ENCODE peak calls at places on chromosomes 5 and 9, in ten cellular contexts. N is lower lobe of right lung, M is WERI-Rb-1, A is A549, Z is heart right ventricle, S is uterus, F is upper lobe of right lung, E is neural progenitor cell, L is AG09309, J is adrenal gland. I is an unnamed sample.

GRCh38 chr9:104027295-104027694 is 66.8 kb upstream of the SMC2 start:
- DNase-seq in E (no peak), Z (no peak), N (no peak), F (no peak), M (no peak), S (no peak), A (no peak), L (no peak), J (no peak), I (no peak)

GRCh38 chr5:118354806-118355205 is 633.5 kb downstream of the DTWD2 start:
- DNase-seq in E (no peak), L (no peak), M (no peak), J (no peak), F (no peak), N (no peak), Z (no peak), S (no peak), A (no peak), I (no peak)

GRCh38 chr5:53645581-53645980 is 85.1 kb downstream of the NDUFS4 start:
- DNase-seq in F (no peak), N (no peak), A (no peak), J (no peak), S (no peak), L (no peak), Z (no peak), E (no peak), M (no peak), I (no peak)

GRCh38 chr5:145499483-145499882 is 335.7 kb downstream of the PRELID2 start:
- DNase-seq in A (no peak), N (no peak), Z (no peak), S (no peak), E (no peak), L (no peak), J (no peak), M (peak), F (no peak), I (no peak)

GRCh38 chr9:98775831-98776441 is 20.4 kb downstream of the ANKS6 start:
- DNase-seq in J (no peak), M (peak), E (peak), N (no peak), F (no peak), Z (peak), S (no peak), A (peak), L (peak), I (no peak)

GRCh38 chr5:119274024-119274766 is 81.6 kb upstream of the TNFAIP8 start:
- DNase-seq in M (no peak), F (no peak), N (no peak), Z (no peak), L (no peak), S (no peak), J (no peak), A (peak), E (no peak), I (no peak)

GRCh38 chr9:68416891-68417570 is 60.6 kb downstream of the PGM5 start:
- DNase-seq in J (no peak), F (no peak), E (peak), N (no peak), L (no peak), Z (no peak), S (no peak), A (peak), M (peak), I (no peak)

GRCh38 chr9:121634800-121635261 is 16.6 kb upstream of the DAB2IP start:
- DNase-seq in J (peak), F (no peak), L (no peak), E (peak), Z (no peak), S (peak), M (peak), A (peak), N (no peak), I (no peak)

GRCh38 chr5:113140837-113141661 is 164.5 kb downstream of the DCP2 start:
- DNase-seq in Z (no peak), J (no peak), N (no peak), M (peak), S (no peak), E (no peak), L (peak), F (no peak), A (no peak), I (peak)

GRCh38 chr5:180486636-180487149 is 7.5 kb upstream of the CNOT6 start:
- DNase-seq in E (no peak), S (no peak), L (no peak), A (no peak), N (no peak), J (no peak), F (peak), Z (no peak), M (no peak), I (no peak)

GRCh38 chr5:39138892-39139291 is 64.7 kb upstream of the RICTOR start:
- DNase-seq in N (no peak), F (no peak), M (no peak), J (no peak), Z (no peak), L (peak), S (no peak), E (no peak), A (peak), I (no peak)

GRCh38 chr9:124448019-124448418 is 2.2 kb upstream of the ADGRD2 start:
- DNase-seq in A (no peak), S (no peak), E (no peak), Z (peak), J (peak), F (peak), M (no peak), N (no peak), L (no peak), I (no peak)

GRCh38 chr9:124452326-124452725 is 2.1 kb downstream of the ADGRD2 start:
- DNase-seq in E (no peak), M (no peak), F (peak), Z (no peak), S (no peak), N (no peak), L (no peak), J (no peak), A (no peak), I (no peak)

GRCh38 chr9:124450931-124451661 is 845 bp downstream of the ADGRD2 start:
- DNase-seq in S (no peak), L (no peak), F (peak), A (no peak), E (no peak), J (no peak), M (no peak), Z (no peak), N (no peak), I (no peak)

GRCh38 chr9:124449381-124450151 is 685 bp upstream of the ADGRD2 start:
- DNase-seq in L (no peak), Z (no peak), S (no peak), E (no peak), F (peak), A (peak), M (no peak), J (peak), N (no peak), I (no peak)

GRCh38 chr9:124450241-124450924 is at the start of gene ADGRD2:
- DNase-seq in S (no peak), L (no peak), N (no peak), M (no peak), F (peak), J (peak), A (no peak), E (peak), Z (no peak), I (no peak)
- H3K4me3 ChIP-seq in S (no peak), L (peak), N (no peak), M (no peak), F (no peak), J (no peak), A (no peak), E (peak), Z (no peak), I (peak)

GRCh38 chr5:45037927-45038326 is 229.2 kb downstream of the MRPS30 start:
- DNase-seq in Z (no peak), E (no peak), L (no peak), M (no peak), N (no peak), F (no peak), A (no peak), S (no peak), J (no peak), I (no peak)

GRCh38 chr5:45035991-45036390 is 227.2 kb downstream of the MRPS30 start:
- DNase-seq in J (no peak), A (no peak), E (no peak), L (no peak), S (no peak), M (no peak), F (no peak), Z (no peak), N (no peak), I (no peak)

GRCh38 chr5:45042283-45042682 is 233.5 kb downstream of the MRPS30 start:
- DNase-seq in A (no peak), F (no peak), N (no peak), E (no peak), L (no peak), M (no peak), S (no peak), J (no peak), Z (no peak), I (no peak)

DNA sequence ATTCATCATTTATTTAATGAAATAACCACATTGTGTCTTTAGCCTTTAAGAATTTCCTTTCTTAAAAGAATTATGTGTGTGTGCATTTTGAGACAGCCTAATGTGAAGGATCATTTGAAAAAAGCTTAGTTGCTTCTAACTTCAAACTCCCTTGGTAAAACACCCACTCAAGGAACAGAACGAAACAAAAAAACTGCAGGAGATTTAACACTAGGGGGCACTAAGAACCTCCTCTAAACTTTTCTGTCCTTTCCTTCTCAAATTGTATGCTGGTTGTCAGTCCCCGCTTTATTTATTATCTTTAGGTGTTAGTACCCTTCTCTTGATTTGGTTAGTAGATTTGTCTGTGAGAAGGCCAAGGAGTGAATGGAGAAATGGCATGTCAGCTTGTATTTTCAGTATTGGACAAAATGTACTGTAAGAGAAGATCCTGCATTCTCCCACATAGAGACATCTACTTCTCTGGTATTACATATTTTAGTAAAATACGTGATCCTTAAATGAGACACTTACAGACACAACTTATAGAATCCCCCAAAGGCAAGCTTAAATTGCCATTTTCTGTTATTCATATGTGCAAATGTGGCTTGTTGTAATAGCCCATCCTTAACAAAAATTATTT is 229.7 kb downstream of the MRPS30 start:
- DNase-seq in J (no peak), N (no peak), L (no peak), A (peak), F (no peak), M (no peak), Z (no peak), S (no peak), E (peak), I (no peak)
- TF ChIP-seq CTCF in J (peak), N (peak), L (peak), A (peak), F (peak), M (peak), Z (peak), S (no peak), E (peak), I (peak)

DNA sequence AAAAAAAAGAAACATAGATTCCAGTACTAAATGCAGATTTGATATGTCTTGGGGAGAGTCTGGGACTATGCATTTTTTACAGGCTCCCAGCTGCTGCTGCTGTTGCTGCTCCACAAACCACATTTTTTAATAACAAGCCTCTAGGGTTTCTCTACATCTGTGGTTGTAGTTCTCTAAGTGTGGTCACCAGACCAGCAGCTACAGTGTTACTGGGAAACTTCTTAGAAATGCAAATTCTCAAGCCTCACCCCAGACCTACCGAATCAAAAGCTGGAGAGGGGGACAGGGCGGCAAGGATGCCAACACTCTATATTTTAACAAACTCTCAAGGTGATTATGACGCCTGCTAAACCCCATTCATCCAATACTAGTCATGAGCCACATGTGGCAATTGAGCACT is 293.4 kb upstream of the PTGER4 start:
- DNase-seq in L (no peak), A (no peak), N (no peak), Z (no peak), M (no peak), E (no peak), F (no peak), J (no peak), S (no peak), I (no peak)
- H3K4me3 ChIP-seq in L (no peak), A (no peak), N (no peak), Z (no peak), M (no peak), E (no peak), F (no peak), J (no peak), S (no peak), I (no peak)

GRCh38 chr9:126122901-126123616 is 203.6 kb upstream of the MVB12B start:
- DNase-seq in L (no peak), M (no peak), F (no peak), E (no peak), A (no peak), N (no peak), Z (no peak), S (no peak), J (no peak), I (no peak)
- TF ChIP-seq CTCF in L (no peak), M (no peak), F (no peak), E (no peak), A (no peak), N (no peak), Z (no peak), S (no peak), J (no peak), I (no peak)

GRCh38 chr9:83622814-83623633 is at the start of gene IDNK:
- DNase-seq in E (peak), N (peak), S (peak), M (peak), J (peak), A (peak), F (peak), Z (peak), L (no peak), I (no peak)

GRCh38 chr9:83617299-83617698 is 5.6 kb upstream of the IDNK start:
- DNase-seq in Z (no peak), F (no peak), N (no peak), A (no peak), J (no peak), L (no peak), S (no peak), E (no peak), M (no peak), I (no peak)

GRCh38 chr9:83623634-83623991 is 670 bp downstream of the IDNK start:
- DNase-seq in M (no peak), E (no peak), J (no peak), Z (no peak), S (no peak), A (no peak), N (no peak), F (no peak), L (no peak), I (no peak)

GRCh38 chr9:83622433-83622813 is 520 bp upstream of the IDNK start:
- DNase-seq in E (no peak), L (no peak), M (no peak), Z (no peak), J (no peak), F (no peak), S (no peak), N (no peak), A (peak), I (no peak)

DNA sequence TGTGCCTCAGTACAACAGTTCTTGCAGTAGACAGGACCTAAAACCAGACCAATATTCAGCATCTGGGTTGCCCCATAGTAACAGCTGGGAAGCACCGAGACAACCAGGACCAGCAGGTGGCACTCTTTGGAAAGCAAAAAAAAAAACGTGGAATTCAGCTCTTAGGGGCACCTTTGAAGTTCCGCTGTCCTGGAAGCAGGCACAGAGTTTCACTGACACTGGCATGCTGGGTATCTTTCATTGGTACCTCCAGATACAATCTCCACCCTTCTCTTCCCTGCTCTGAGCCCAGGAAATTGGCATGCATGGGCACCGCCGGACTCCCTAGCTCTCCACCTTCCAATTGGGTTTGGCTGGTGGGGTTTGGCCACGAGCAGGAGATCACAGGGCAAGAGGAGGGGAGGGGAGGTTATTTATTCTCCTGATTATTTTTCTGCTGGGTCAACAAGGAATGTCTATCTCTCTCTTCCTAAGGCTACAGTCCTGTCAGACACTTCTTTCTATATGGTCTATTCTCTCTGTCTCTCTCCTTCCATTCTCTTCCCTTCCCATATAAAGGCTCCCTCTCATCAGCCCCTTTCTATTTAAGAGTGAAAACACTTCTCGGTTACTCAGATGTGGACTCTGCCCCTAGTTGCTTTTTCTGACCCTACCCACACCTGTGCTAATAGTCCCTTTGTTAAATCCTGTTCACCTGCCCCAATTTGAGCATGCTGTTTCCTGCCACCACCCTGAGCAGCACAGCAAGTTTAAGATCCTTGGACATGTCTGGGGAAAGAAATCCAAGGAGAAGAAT is 1.9 kb upstream of the IDNK start:
- DNase-seq in Z (peak), S (no peak), E (peak), N (no peak), A (peak), J (peak), F (no peak), M (peak), L (peak), I (no peak)
- H3K4me3 ChIP-seq in Z (no peak), S (no peak), E (no peak), N (no peak), A (no peak), J (peak), F (no peak), M (no peak), L (no peak), I (peak)